ENCODE peak calls at places on chromosome 6, in six cellular contexts. One of them, this sample, is unnamed.

GRCh38 chr6:108580645-108581044 is 19.9 kb downstream of the FOXO3 start:
- DNase-seq in stimulated activated naive B cell treated with anti-CD40 and anti-IgM and Interleukin-4, amounts not matched to agents 10 μg/mL and 1 μg/mL and 100 μg/mL, for 72 hours: no peak
- DNase-seq in dermis blood vessel endothelial cell: no peak
- DNase-seq in HFFc6: no peak
- DNase-seq in fibroblast of lung: no peak
- DNase-seq in stimulated activated CD8-positive, alpha-beta memory T cell treated with anti-CD3 and anti-CD28 coated beads, Interleukin-7, amount 100 ng/mL, for 4 hours: no peak
- DNase-seq in this sample: no peak

GRCh38 chr6:113750148-113750547 is 107.0 kb upstream of the MARCKS start:
- DNase-seq in stimulated activated naive B cell treated with anti-CD40 and anti-IgM and Interleukin-4, amounts not matched to agents 10 μg/mL and 1 μg/mL and 100 μg/mL, for 72 hours: no peak
- DNase-seq in dermis blood vessel endothelial cell: no peak
- DNase-seq in HFFc6: no peak
- DNase-seq in fibroblast of lung: no peak
- DNase-seq in stimulated activated CD8-positive, alpha-beta memory T cell treated with anti-CD3 and anti-CD28 coated beads, Interleukin-7, amount 100 ng/mL, for 4 hours: no peak
- DNase-seq in this sample: no peak

GRCh38 chr6:52087498-52087999 is at the start of gene PKHD1:
- DNase-seq in stimulated activated naive B cell treated with anti-CD40 and anti-IgM and Interleukin-4, amounts not matched to agents 10 μg/mL and 1 μg/mL and 100 μg/mL, for 72 hours: no peak
- DNase-seq in dermis blood vessel endothelial cell: peak; percentile 37
- DNase-seq in HFFc6: no peak
- DNase-seq in fibroblast of lung: no peak
- DNase-seq in stimulated activated CD8-positive, alpha-beta memory T cell treated with anti-CD3 and anti-CD28 coated beads, Interleukin-7, amount 100 ng/mL, for 4 hours: no peak
- DNase-seq in this sample: no peak

GRCh38 chr6:28215425-28215824 is 9.7 kb upstream of the ZSCAN9 start:
- DNase-seq in stimulated activated naive B cell treated with anti-CD40 and anti-IgM and Interleukin-4, amounts not matched to agents 10 μg/mL and 1 μg/mL and 100 μg/mL, for 72 hours: no peak
- DNase-seq in dermis blood vessel endothelial cell: no peak
- DNase-seq in HFFc6: no peak
- DNase-seq in fibroblast of lung: no peak
- DNase-seq in stimulated activated CD8-positive, alpha-beta memory T cell treated with anti-CD3 and anti-CD28 coated beads, Interleukin-7, amount 100 ng/mL, for 4 hours: no peak
- DNase-seq in this sample: no peak

GRCh38 chr6:90131091-90131490 is 165.6 kb downstream of the BACH2 start:
- DNase-seq in stimulated activated naive B cell treated with anti-CD40 and anti-IgM and Interleukin-4, amounts not matched to agents 10 μg/mL and 1 μg/mL and 100 μg/mL, for 72 hours: no peak
- DNase-seq in dermis blood vessel endothelial cell: no peak
- DNase-seq in HFFc6: no peak
- DNase-seq in fibroblast of lung: peak; percentile 54
- DNase-seq in stimulated activated CD8-positive, alpha-beta memory T cell treated with anti-CD3 and anti-CD28 coated beads, Interleukin-7, amount 100 ng/mL, for 4 hours: no peak
- DNase-seq in this sample: no peak

GRCh38 chr6:28673800-28674671 is 148.4 kb downstream of the GPX5 start:
- DNase-seq in stimulated activated naive B cell treated with anti-CD40 and anti-IgM and Interleukin-4, amounts not matched to agents 10 μg/mL and 1 μg/mL and 100 μg/mL, for 72 hours: peak; percentile 46
- DNase-seq in dermis blood vessel endothelial cell: peak; percentile 74
- DNase-seq in HFFc6: peak; percentile 67
- DNase-seq in fibroblast of lung: peak; percentile 59
- DNase-seq in stimulated activated CD8-positive, alpha-beta memory T cell treated with anti-CD3 and anti-CD28 coated beads, Interleukin-7, amount 100 ng/mL, for 4 hours: no peak
- DNase-seq in this sample: peak; percentile 72

GRCh38 chr6:158707120-158707519 is 57.3 kb downstream of the SYTL3 start:
- DNase-seq in stimulated activated naive B cell treated with anti-CD40 and anti-IgM and Interleukin-4, amounts not matched to agents 10 μg/mL and 1 μg/mL and 100 μg/mL, for 72 hours: no peak
- DNase-seq in dermis blood vessel endothelial cell: peak; percentile 50
- DNase-seq in HFFc6: peak; percentile 39
- DNase-seq in fibroblast of lung: peak; percentile 65
- DNase-seq in stimulated activated CD8-positive, alpha-beta memory T cell treated with anti-CD3 and anti-CD28 coated beads, Interleukin-7, amount 100 ng/mL, for 4 hours: no peak
- DNase-seq in this sample: no peak

GRCh38 chr6:45895569-45895968 is 120.1 kb downstream of the CLIC5 start:
- DNase-seq in stimulated activated naive B cell treated with anti-CD40 and anti-IgM and Interleukin-4, amounts not matched to agents 10 μg/mL and 1 μg/mL and 100 μg/mL, for 72 hours: no peak
- DNase-seq in dermis blood vessel endothelial cell: no peak
- DNase-seq in HFFc6: no peak
- DNase-seq in fibroblast of lung: no peak
- DNase-seq in stimulated activated CD8-positive, alpha-beta memory T cell treated with anti-CD3 and anti-CD28 coated beads, Interleukin-7, amount 100 ng/mL, for 4 hours: no peak
- DNase-seq in this sample: no peak

GRCh38 chr6:135493218-135493961 is 4.2 kb downstream of the AHI1 start:
- DNase-seq in stimulated activated naive B cell treated with anti-CD40 and anti-IgM and Interleukin-4, amounts not matched to agents 10 μg/mL and 1 μg/mL and 100 μg/mL, for 72 hours: no peak
- DNase-seq in dermis blood vessel endothelial cell: peak; percentile 47
- DNase-seq in HFFc6: no peak
- DNase-seq in fibroblast of lung: no peak
- DNase-seq in stimulated activated CD8-positive, alpha-beta memory T cell treated with anti-CD3 and anti-CD28 coated beads, Interleukin-7, amount 100 ng/mL, for 4 hours: no peak
- DNase-seq in this sample: no peak

GRCh38 chr6:74447013-74447412 is 751.0 kb downstream of the CD109 start:
- DNase-seq in stimulated activated naive B cell treated with anti-CD40 and anti-IgM and Interleukin-4, amounts not matched to agents 10 μg/mL and 1 μg/mL and 100 μg/mL, for 72 hours: no peak
- DNase-seq in dermis blood vessel endothelial cell: peak; percentile 1
- DNase-seq in HFFc6: peak; percentile 58
- DNase-seq in fibroblast of lung: peak; percentile 8
- DNase-seq in stimulated activated CD8-positive, alpha-beta memory T cell treated with anti-CD3 and anti-CD28 coated beads, Interleukin-7, amount 100 ng/mL, for 4 hours: no peak
- DNase-seq in this sample: no peak

GRCh38 chr6:129140571-129140970 is 257.6 kb downstream of the LAMA2 start:
- DNase-seq in stimulated activated naive B cell treated with anti-CD40 and anti-IgM and Interleukin-4, amounts not matched to agents 10 μg/mL and 1 μg/mL and 100 μg/mL, for 72 hours: no peak
- DNase-seq in dermis blood vessel endothelial cell: no peak
- DNase-seq in HFFc6: no peak
- DNase-seq in fibroblast of lung: no peak
- DNase-seq in stimulated activated CD8-positive, alpha-beta memory T cell treated with anti-CD3 and anti-CD28 coated beads, Interleukin-7, amount 100 ng/mL, for 4 hours: no peak
- DNase-seq in this sample: no peak

GRCh38 chr6:160088069-160088773 is 33.4 kb upstream of the SLC22A1 start:
- DNase-seq in stimulated activated naive B cell treated with anti-CD40 and anti-IgM and Interleukin-4, amounts not matched to agents 10 μg/mL and 1 μg/mL and 100 μg/mL, for 72 hours: no peak
- DNase-seq in dermis blood vessel endothelial cell: peak; percentile 71
- DNase-seq in HFFc6: peak; percentile 95
- DNase-seq in fibroblast of lung: peak; percentile 78
- DNase-seq in stimulated activated CD8-positive, alpha-beta memory T cell treated with anti-CD3 and anti-CD28 coated beads, Interleukin-7, amount 100 ng/mL, for 4 hours: no peak
- DNase-seq in this sample: no peak

GRCh38 chr6:89289710-89290109 is 25.4 kb downstream of the GABRR2 start:
- DNase-seq in stimulated activated naive B cell treated with anti-CD40 and anti-IgM and Interleukin-4, amounts not matched to agents 10 μg/mL and 1 μg/mL and 100 μg/mL, for 72 hours: no peak
- DNase-seq in dermis blood vessel endothelial cell: no peak
- DNase-seq in HFFc6: no peak
- DNase-seq in fibroblast of lung: no peak
- DNase-seq in stimulated activated CD8-positive, alpha-beta memory T cell treated with anti-CD3 and anti-CD28 coated beads, Interleukin-7, amount 100 ng/mL, for 4 hours: no peak
- DNase-seq in this sample: no peak

GRCh38 chr6:20334334-20334733 is 67.3 kb upstream of the E2F3 start:
- DNase-seq in stimulated activated naive B cell treated with anti-CD40 and anti-IgM and Interleukin-4, amounts not matched to agents 10 μg/mL and 1 μg/mL and 100 μg/mL, for 72 hours: no peak
- DNase-seq in dermis blood vessel endothelial cell: no peak
- DNase-seq in HFFc6: no peak
- DNase-seq in fibroblast of lung: no peak
- DNase-seq in stimulated activated CD8-positive, alpha-beta memory T cell treated with anti-CD3 and anti-CD28 coated beads, Interleukin-7, amount 100 ng/mL, for 4 hours: no peak
- DNase-seq in this sample: peak; percentile 14

GRCh38 chr6:136344420-136344819 is 54.8 kb upstream of the BCLAF1 start:
- DNase-seq in stimulated activated naive B cell treated with anti-CD40 and anti-IgM and Interleukin-4, amounts not matched to agents 10 μg/mL and 1 μg/mL and 100 μg/mL, for 72 hours: no peak
- DNase-seq in dermis blood vessel endothelial cell: peak; percentile 5
- DNase-seq in HFFc6: peak; percentile 5
- DNase-seq in fibroblast of lung: peak; percentile 77
- DNase-seq in stimulated activated CD8-positive, alpha-beta memory T cell treated with anti-CD3 and anti-CD28 coated beads, Interleukin-7, amount 100 ng/mL, for 4 hours: no peak
- DNase-seq in this sample: no peak

GRCh38 chr6:159971341-159972178 is 2.7 kb downstream of the IGF2R start:
- DNase-seq in stimulated activated naive B cell treated with anti-CD40 and anti-IgM and Interleukin-4, amounts not matched to agents 10 μg/mL and 1 μg/mL and 100 μg/mL, for 72 hours: no peak
- DNase-seq in dermis blood vessel endothelial cell: no peak
- DNase-seq in HFFc6: no peak
- DNase-seq in fibroblast of lung: no peak
- DNase-seq in stimulated activated CD8-positive, alpha-beta memory T cell treated with anti-CD3 and anti-CD28 coated beads, Interleukin-7, amount 100 ng/mL, for 4 hours: no peak
- DNase-seq in this sample: no peak

GRCh38 chr6:164130151-164130550 is 715.6 kb downstream of the QKI start:
- DNase-seq in stimulated activated naive B cell treated with anti-CD40 and anti-IgM and Interleukin-4, amounts not matched to agents 10 μg/mL and 1 μg/mL and 100 μg/mL, for 72 hours: no peak
- DNase-seq in dermis blood vessel endothelial cell: no peak
- DNase-seq in HFFc6: no peak
- DNase-seq in fibroblast of lung: no peak
- DNase-seq in stimulated activated CD8-positive, alpha-beta memory T cell treated with anti-CD3 and anti-CD28 coated beads, Interleukin-7, amount 100 ng/mL, for 4 hours: no peak
- DNase-seq in this sample: no peak

GRCh38 chr6:156949376-156949775 is 172.2 kb downstream of the ARID1B start:
- DNase-seq in stimulated activated naive B cell treated with anti-CD40 and anti-IgM and Interleukin-4, amounts not matched to agents 10 μg/mL and 1 μg/mL and 100 μg/mL, for 72 hours: no peak
- DNase-seq in dermis blood vessel endothelial cell: peak; percentile 54
- DNase-seq in HFFc6: peak; percentile 80
- DNase-seq in fibroblast of lung: peak; percentile 89
- DNase-seq in stimulated activated CD8-positive, alpha-beta memory T cell treated with anti-CD3 and anti-CD28 coated beads, Interleukin-7, amount 100 ng/mL, for 4 hours: no peak
- DNase-seq in this sample: no peak

GRCh38 chr6:151063339-151063738 is 176.4 kb upstream of the AKAP12 start:
- DNase-seq in stimulated activated naive B cell treated with anti-CD40 and anti-IgM and Interleukin-4, amounts not matched to agents 10 μg/mL and 1 μg/mL and 100 μg/mL, for 72 hours: no peak
- DNase-seq in dermis blood vessel endothelial cell: peak; percentile 70
- DNase-seq in HFFc6: peak; percentile 46
- DNase-seq in fibroblast of lung: peak; percentile 96
- DNase-seq in stimulated activated CD8-positive, alpha-beta memory T cell treated with anti-CD3 and anti-CD28 coated beads, Interleukin-7, amount 100 ng/mL, for 4 hours: no peak
- DNase-seq in this sample: no peak

GRCh38 chr6:169450097-169450496 is 196.5 kb upstream of the THBS2 start:
- DNase-seq in stimulated activated naive B cell treated with anti-CD40 and anti-IgM and Interleukin-4, amounts not matched to agents 10 μg/mL and 1 μg/mL and 100 μg/mL, for 72 hours: no peak
- DNase-seq in dermis blood vessel endothelial cell: no peak
- DNase-seq in HFFc6: no peak
- DNase-seq in fibroblast of lung: peak; percentile 33
- DNase-seq in stimulated activated CD8-positive, alpha-beta memory T cell treated with anti-CD3 and anti-CD28 coated beads, Interleukin-7, amount 100 ng/mL, for 4 hours: no peak
- DNase-seq in this sample: no peak